ENCODE peak calls at places on chromosomes 2 and 18, in ten cellular contexts. One of them, this sample, is unnamed.

GRCh38 chr2:23637011-23637778 is 252.2 kb downstream of the KLHL29 start:
- DNase-seq in T-helper 2 cell: no peak
- DNase-seq in adipocyte: peak; percentile 63
- DNase-seq in NCI-H345: no peak
- DNase-seq in mammary epithelial cell: no peak
- DNase-seq in activated CD4-positive, alpha-beta T cell treated with anti-CD3 and anti-CD28 coated beads, Interleukin-2, amount 50 U/mL, for 1 hour: no peak
- DNase-seq in dorsolateral prefrontal cortex: no peak
- DNase-seq in body of pancreas: no peak
- DNase-seq in esophagus squamous epithelium: no peak
- DNase-seq in stomach: no peak
- DNase-seq in this sample: no peak

GRCh38 chr2:175126661-175127060 is 41.3 kb downstream of the ATF2 start:
- DNase-seq in NCI-H345: no peak
- DNase-seq in adipocyte: peak; percentile 50
- DNase-seq in body of pancreas: no peak
- DNase-seq in activated CD4-positive, alpha-beta T cell treated with anti-CD3 and anti-CD28 coated beads, Interleukin-2, amount 50 U/mL, for 1 hour: no peak
- DNase-seq in esophagus squamous epithelium: no peak
- DNase-seq in stomach: no peak
- DNase-seq in T-helper 2 cell: no peak
- DNase-seq in dorsolateral prefrontal cortex: no peak
- DNase-seq in mammary epithelial cell: peak; percentile 67
- DNase-seq in this sample: no peak

GRCh38 chr2:29733945-29734344 is 187.4 kb downstream of the ALK start:
- DNase-seq in mammary epithelial cell: no peak
- DNase-seq in stomach: no peak
- DNase-seq in esophagus squamous epithelium: no peak
- DNase-seq in body of pancreas: no peak
- DNase-seq in dorsolateral prefrontal cortex: no peak
- DNase-seq in T-helper 2 cell: no peak
- DNase-seq in adipocyte: no peak
- DNase-seq in activated CD4-positive, alpha-beta T cell treated with anti-CD3 and anti-CD28 coated beads, Interleukin-2, amount 50 U/mL, for 1 hour: no peak
- DNase-seq in NCI-H345: no peak
- DNase-seq in this sample: no peak

GRCh38 chr2:216370961-216371633 is 1.2 kb downstream of the MARCHF4 start:
- DNase-seq in dorsolateral prefrontal cortex: peak; percentile 27
- DNase-seq in T-helper 2 cell: no peak
- DNase-seq in mammary epithelial cell: no peak
- DNase-seq in activated CD4-positive, alpha-beta T cell treated with anti-CD3 and anti-CD28 coated beads, Interleukin-2, amount 50 U/mL, for 1 hour: no peak
- DNase-seq in body of pancreas: peak; percentile 16
- DNase-seq in NCI-H345: peak; percentile 13
- DNase-seq in adipocyte: peak; percentile 57
- DNase-seq in stomach: no peak
- DNase-seq in esophagus squamous epithelium: no peak
- DNase-seq in this sample: no peak

GRCh38 chr18:45275367-45276113 is 339.7 kb upstream of the SLC14A2 start:
- DNase-seq in body of pancreas: no peak
- DNase-seq in mammary epithelial cell: peak; percentile 21
- DNase-seq in T-helper 2 cell: no peak
- DNase-seq in esophagus squamous epithelium: no peak
- DNase-seq in stomach: no peak
- DNase-seq in adipocyte: peak; percentile 46
- DNase-seq in activated CD4-positive, alpha-beta T cell treated with anti-CD3 and anti-CD28 coated beads, Interleukin-2, amount 50 U/mL, for 1 hour: no peak
- DNase-seq in dorsolateral prefrontal cortex: no peak
- DNase-seq in NCI-H345: peak; percentile 3
- DNase-seq in this sample: peak; percentile 54

GRCh38 chr18:32389868-32390267 is 80.8 kb downstream of the GAREM1 start:
- DNase-seq in esophagus squamous epithelium: no peak
- DNase-seq in dorsolateral prefrontal cortex: no peak
- DNase-seq in T-helper 2 cell: no peak
- DNase-seq in activated CD4-positive, alpha-beta T cell treated with anti-CD3 and anti-CD28 coated beads, Interleukin-2, amount 50 U/mL, for 1 hour: no peak
- DNase-seq in adipocyte: no peak
- DNase-seq in stomach: peak; percentile 92
- DNase-seq in body of pancreas: peak; percentile 95
- DNase-seq in NCI-H345: peak; percentile 90
- DNase-seq in mammary epithelial cell: no peak
- DNase-seq in this sample: no peak

GRCh38 chr2:47905454-47906260 is 641 bp downstream of the FBXO11 start:
- DNase-seq in dorsolateral prefrontal cortex: peak; percentile 58
- DNase-seq in body of pancreas: peak; percentile 66
- DNase-seq in stomach: peak; percentile 55
- DNase-seq in T-helper 2 cell: peak; percentile 35
- DNase-seq in adipocyte: peak; percentile 88
- DNase-seq in activated CD4-positive, alpha-beta T cell treated with anti-CD3 and anti-CD28 coated beads, Interleukin-2, amount 50 U/mL, for 1 hour: peak; percentile 52
- DNase-seq in mammary epithelial cell: no peak
- DNase-seq in esophagus squamous epithelium: peak; percentile 10
- DNase-seq in NCI-H345: peak; percentile 59
- DNase-seq in this sample: peak; percentile 57

GRCh38 chr2:78132391-78133370 is 610.5 kb upstream of the LRRTM4 start:
- DNase-seq in adipocyte: no peak
- DNase-seq in stomach: no peak
- DNase-seq in esophagus squamous epithelium: no peak
- DNase-seq in body of pancreas: no peak
- DNase-seq in mammary epithelial cell: no peak
- DNase-seq in dorsolateral prefrontal cortex: no peak
- DNase-seq in NCI-H345: peak; percentile 27
- DNase-seq in activated CD4-positive, alpha-beta T cell treated with anti-CD3 and anti-CD28 coated beads, Interleukin-2, amount 50 U/mL, for 1 hour: no peak
- DNase-seq in T-helper 2 cell: no peak
- DNase-seq in this sample: no peak

GRCh38 chr2:219285894-219286425 is 6.8 kb downstream of the DNAJB2 start:
- DNase-seq in mammary epithelial cell: no peak
- DNase-seq in adipocyte: peak; percentile 49
- DNase-seq in T-helper 2 cell: no peak
- DNase-seq in esophagus squamous epithelium: no peak
- DNase-seq in body of pancreas: no peak
- DNase-seq in stomach: no peak
- DNase-seq in dorsolateral prefrontal cortex: peak; percentile 79
- DNase-seq in activated CD4-positive, alpha-beta T cell treated with anti-CD3 and anti-CD28 coated beads, Interleukin-2, amount 50 U/mL, for 1 hour: no peak
- DNase-seq in NCI-H345: no peak
- DNase-seq in this sample: no peak

This sample was measured in SK-MEL-5.